ENCODE peak calls at places on chromosomes 2 and 18, in five cellular contexts. S is NT2/D1, G is HepG2, M is H1, L is GM12878. Q is an unnamed sample.

GRCh38 chr18:25299426-25299825 is 52.5 kb downstream of the ZNF521 start:
- DNase-seq in S (no peak), G (no peak), M (no peak), L (no peak), Q (no peak)

GRCh38 chr2:192035731-192036442 is 158.8 kb downstream of the TMEFF2 start:
- DNase-seq in S (no peak), G (no peak), M (no peak), L (no peak), Q (peak)

GRCh38 chr2:109124982-109125594 is 3.9 kb upstream of the SH3RF3 start:
- DNase-seq in S (no peak), G (no peak), M (no peak), L (no peak), Q (no peak)

GRCh38 chr2:141513853-141514252 is 617.0 kb downstream of the LRP1B start:
- DNase-seq in S (no peak), G (no peak), M (no peak), L (peak), Q (no peak)

GRCh38 chr18:22541232-22541631 is 123.5 kb upstream of the CTAGE1 start:
- DNase-seq in S (no peak), G (peak), M (no peak), L (no peak), Q (no peak)

GRCh38 chr2:132909427-132909826 is 239.4 kb upstream of the LYPD1 start:
- DNase-seq in S (no peak), G (no peak), M (no peak), L (no peak), Q (no peak)

GRCh38 chr2:160075171-160075570 is 12.8 kb upstream of the PLA2R1 start:
- DNase-seq in S (no peak), G (no peak), M (no peak), L (no peak), Q (no peak)

GRCh38 chr2:63755216-63755615 is 86.5 kb upstream of the UGP2 start:
- DNase-seq in S (no peak), G (no peak), M (no peak), L (no peak), Q (no peak)

GRCh38 chr2:96089356-96090180 is 26.8 kb downstream of the ADRA2B start:
- DNase-seq in S (no peak), G (no peak), M (no peak), L (no peak), Q (no peak)

GRCh38 chr2:85875613-85876012 is 13.2 kb downstream of the ST3GAL5 start:
- DNase-seq in S (no peak), G (no peak), M (no peak), L (no peak), Q (no peak)

GRCh38 chr2:237118025-237118424 is 32.3 kb downstream of the COPS8 start:
- DNase-seq in S (no peak), G (no peak), M (no peak), L (no peak), Q (no peak)

GRCh38 chr2:227499971-227500630 is 28.1 kb downstream of the AGFG1 start:
- DNase-seq in S (no peak), G (peak), M (no peak), L (no peak), Q (no peak)

GRCh38 chr2:170530803-170531564 is 184.2 kb upstream of the SP5 start:
- DNase-seq in S (no peak), G (no peak), M (no peak), L (no peak), Q (no peak)

GRCh38 chr18:48765053-48765452 is 185.7 kb downstream of the SMAD7 start:
- DNase-seq in S (no peak), G (no peak), M (no peak), L (no peak), Q (no peak)

GRCh38 chr2:28972778-28973335 is 8.2 kb upstream of the TOGARAM2 start:
- DNase-seq in S (no peak), G (no peak), M (no peak), L (no peak), Q (no peak)

GRCh38 chr18:66754335-66754734 is 150.4 kb upstream of the CDH19 start:
- DNase-seq in S (no peak), G (no peak), M (no peak), L (no peak), Q (no peak)

GRCh38 chr2:35522434-35522833 is 833.1 kb upstream of the CRIM1 start:
- DNase-seq in S (peak), G (no peak), M (no peak), L (no peak), Q (no peak)

GRCh38 chr2:161745866-161746614 is 121.8 kb downstream of the SLC4A10 start:
- DNase-seq in S (no peak), G (no peak), M (no peak), L (no peak), Q (no peak)

GRCh38 chr2:239392688-239393400 is 8.0 kb downstream of the HDAC4 start:
- DNase-seq in S (no peak), G (no peak), M (no peak), L (no peak), Q (no peak)

GRCh38 chr2:118940486-118941120 is 1.4 kb upstream of the MARCO start:
- DNase-seq in S (no peak), G (no peak), M (no peak), L (no peak), Q (no peak)

GRCh38 chr2:46701152-46701551 is 214.5 kb downstream of the MCFD2 start:
- DNase-seq in S (no peak), G (no peak), M (no peak), L (no peak), Q (no peak)

GRCh38 chr2:7812231-7812995 is 869.4 kb upstream of the ID2 start:
- DNase-seq in S (no peak), G (no peak), M (no peak), L (no peak), Q (no peak)

GRCh38 chr18:8623549-8624106 is 14.4 kb downstream of the RAB12 start:
- DNase-seq in S (no peak), G (no peak), M (no peak), L (no peak), Q (no peak)

GRCh38 chr2:84963692-84964405 is 7.1 kb upstream of the KCMF1 start:
- DNase-seq in S (no peak), G (peak), M (no peak), L (no peak), Q (no peak)

GRCh38 chr2:65397122-65397521 is 35.3 kb downstream of the SPRED2 start:
- DNase-seq in S (no peak), G (no peak), M (no peak), L (no peak), Q (no peak)

GRCh38 chr2:65392609-65393008 is 39.8 kb downstream of the SPRED2 start:
- DNase-seq in S (no peak), G (no peak), M (no peak), L (no peak), Q (no peak)

GRCh38 chr2:65393743-65394422 is 38.5 kb downstream of the SPRED2 start:
- DNase-seq in S (no peak), G (no peak), M (no peak), L (no peak), Q (no peak)

GRCh38 chr2:65395621-65396347 is 36.6 kb downstream of the SPRED2 start:
- DNase-seq in S (no peak), G (no peak), M (no peak), L (no peak), Q (no peak)

GRCh38 chr2:65396348-65397026 is 35.9 kb downstream of the SPRED2 start:
- DNase-seq in S (no peak), G (peak), M (no peak), L (no peak), Q (no peak)
- TF ChIP-seq SUZ12 in S (no peak), G (no peak), M (no peak), L (no peak), Q (no peak)

GRCh38 chr2:98027535-98027934 is 31.8 kb upstream of the TMEM131 start:
- DNase-seq in S (no peak), G (no peak), M (no peak), L (peak), Q (no peak)

GRCh38 chr2:98026927-98027522 is 31.3 kb upstream of the TMEM131 start:
- DNase-seq in S (no peak), G (no peak), M (no peak), L (peak), Q (no peak)

GRCh38 chr2:98029718-98030222 is 34.0 kb upstream of the TMEM131 start:
- DNase-seq in S (no peak), G (no peak), M (no peak), L (no peak), Q (no peak)

GRCh38 chr2:98028931-98029717 is 33.4 kb upstream of the TMEM131 start:
- DNase-seq in S (no peak), G (no peak), M (no peak), L (no peak), Q (no peak)

DNA sequence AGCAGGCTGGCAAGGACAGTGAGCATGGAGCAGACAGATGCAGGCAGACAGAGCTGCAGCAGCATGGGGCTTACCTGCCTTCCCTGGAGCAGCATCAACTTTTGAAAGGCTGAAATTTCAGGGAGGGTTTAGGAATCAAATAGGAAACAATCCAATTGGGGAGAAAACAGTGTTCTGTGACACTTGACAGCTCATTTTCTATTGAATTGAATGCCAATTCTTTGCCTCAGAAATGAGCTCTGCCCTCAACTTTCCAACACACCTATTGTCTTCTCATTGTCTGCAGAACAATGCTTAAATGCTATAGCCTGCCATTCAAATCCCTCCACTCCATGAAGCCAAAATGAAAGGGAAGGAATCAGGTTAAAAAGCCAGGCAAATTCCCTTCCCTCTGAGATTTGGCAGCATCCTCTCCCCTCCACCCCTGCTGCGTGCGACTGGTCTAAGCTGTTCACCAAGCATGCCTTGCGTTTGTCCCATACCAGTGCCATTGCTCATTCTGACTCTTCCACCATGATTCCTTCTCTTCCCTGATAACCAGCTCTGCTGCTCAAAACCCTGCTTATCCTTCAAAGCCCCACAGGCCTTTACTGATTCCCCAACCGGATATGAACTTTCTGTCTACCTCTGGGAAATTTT is 32.3 kb upstream of the TMEM131 start:
- DNase-seq in S (peak), G (no peak), M (no peak), L (no peak), Q (no peak)
- TF ChIP-seq SUZ12 in S (no peak), G (no peak), M (no peak), L (no peak), Q (no peak)

GRCh38 chr18:74197705-74198341 is 49.5 kb downstream of the TIMM21 start:
- DNase-seq in S (no peak), G (no peak), M (no peak), L (no peak), Q (no peak)
- TF ChIP-seq SUZ12 in S (no peak), G (no peak), M (no peak), L (no peak), Q (no peak)

GRCh38 chr2:39512941-39513340 is 75.9 kb upstream of the MAP4K3 start:
- DNase-seq in S (no peak), G (no peak), M (no peak), L (no peak), Q (no peak)

GRCh38 chr2:39514825-39515224 is 77.7 kb upstream of the MAP4K3 start:
- DNase-seq in S (no peak), G (no peak), M (no peak), L (no peak), Q (no peak)

GRCh38 chr2:39515273-39515896 is 78.3 kb upstream of the MAP4K3 start:
- DNase-seq in S (no peak), G (peak), M (no peak), L (no peak), Q (no peak)

GRCh38 chr2:39512434-39512935 is 75.4 kb upstream of the MAP4K3 start:
- DNase-seq in S (no peak), G (no peak), M (no peak), L (no peak), Q (no peak)

DNA sequence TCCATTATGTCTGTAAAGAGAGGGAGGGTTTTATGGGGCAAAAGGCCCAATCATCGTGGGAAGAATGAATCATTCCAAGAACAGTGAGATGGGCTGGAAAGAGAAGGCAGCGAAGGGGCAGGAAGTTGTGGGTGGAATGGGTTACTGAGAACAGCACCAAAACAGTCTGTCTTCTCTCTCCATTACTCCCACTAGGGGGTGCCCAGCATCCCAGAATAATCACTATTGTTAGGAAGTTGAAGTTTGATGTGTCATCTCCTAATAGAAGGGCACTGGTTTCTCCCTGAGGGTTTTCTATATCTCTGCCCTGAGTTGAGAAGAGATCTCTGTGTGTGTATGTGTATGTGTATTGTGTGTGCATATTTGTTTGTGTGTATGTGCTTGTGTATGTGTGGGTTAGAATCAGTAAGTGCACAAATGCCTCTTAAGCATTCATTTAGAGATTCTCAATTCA is 76.6 kb upstream of the MAP4K3 start:
- DNase-seq in S (peak), G (peak), M (no peak), L (peak), Q (peak)
- TF ChIP-seq SUZ12 in S (no peak), G (no peak), M (no peak), L (no peak), Q (no peak)